ENCODE peak calls at places on chromosomes 12 and 14, in five cellular contexts. Z is K562, F is GM12892, X is GM12878, B is HepG2. O is an unnamed sample.

GRCh38 chr12:65695077-65695865 is 129.0 kb upstream of the HMGA2 start:
- DNase-seq in Z (no peak), F (no peak), X (no peak), B (peak), O (no peak)

GRCh38 chr14:33847066-33847465 is 103.8 kb downstream of the EGLN3 start:
- DNase-seq in Z (no peak), F (no peak), X (no peak), B (no peak), O (no peak)

GRCh38 chr14:50741571-50741970 is 73.5 kb upstream of the SAV1 start:
- DNase-seq in Z (no peak), F (no peak), X (no peak), B (no peak), O (no peak)

GRCh38 chr12:54009171-54010052 is 627 bp downstream of the HOXC8 start:
- DNase-seq in Z (no peak), F (no peak), X (no peak), B (no peak), O (no peak)

GRCh38 chr14:58465425-58465824 is 37.9 kb downstream of the KIAA0586 start:
- DNase-seq in Z (no peak), F (no peak), X (no peak), B (peak), O (no peak)

GRCh38 chr12:120799417-120800045 is 73.9 kb downstream of the ACADS start:
- DNase-seq in Z (no peak), F (no peak), X (peak), B (peak), O (no peak)

GRCh38 chr12:51905507-51906438 is 1.5 kb upstream of the ACVRL1 start:
- DNase-seq in Z (peak), F (no peak), X (no peak), B (no peak), O (no peak)

GRCh38 chr14:54435500-54435981 is 5.6 kb downstream of the CNIH1 start:
- DNase-seq in Z (peak), F (no peak), X (no peak), B (no peak), O (no peak)

GRCh38 chr14:81400852-81401251 is 728 bp upstream of the STON2 start:
- DNase-seq in Z (no peak), F (no peak), X (no peak), B (no peak), O (no peak)

GRCh38 chr12:102824218-102824835 is 92.7 kb downstream of the PAH start:
- DNase-seq in Z (peak), F (no peak), X (no peak), B (peak), O (peak)

GRCh38 chr14:69355955-69356321 is 42.2 kb downstream of the ERH start:
- DNase-seq in Z (no peak), F (no peak), X (no peak), B (no peak), O (no peak)

GRCh38 chr12:32926963-32927362 is 30.4 kb upstream of the PKP2 start:
- DNase-seq in Z (no peak), F (no peak), X (no peak), B (no peak), O (no peak)

GRCh38 chr14:62443796-62444195 is 601.5 kb downstream of the KCNH5 start:
- DNase-seq in Z (no peak), F (no peak), X (no peak), B (no peak), O (no peak)

GRCh38 chr14:34086358-34086757 is 135.5 kb upstream of the EGLN3 start:
- DNase-seq in Z (no peak), F (no peak), X (no peak), B (no peak), O (no peak)

GRCh38 chr12:32273712-32274111 is 125.6 kb upstream of the FGD4 start:
- DNase-seq in Z (no peak), F (peak), X (no peak), B (no peak), O (no peak)

GRCh38 chr14:75460402-75460801 is 32.6 kb downstream of the JDP2 start:
- DNase-seq in Z (no peak), F (no peak), X (no peak), B (no peak), O (no peak)

GRCh38 chr12:5691943-5692342 is 253.1 kb downstream of the ANO2 start:
- DNase-seq in Z (no peak), F (no peak), X (no peak), B (no peak), O (no peak)
- TF ChIP-seq TAF1 in Z (no peak), F (no peak), X (no peak), B (no peak), O (no peak)

GRCh38 chr12:56804684-56805083 is 41.6 kb downstream of the HSD17B6 start:
- DNase-seq in Z (no peak), F (no peak), X (no peak), B (no peak), O (no peak)
- TF ChIP-seq POLR2A in Z (no peak), F (no peak), X (no peak), B (no peak), O (no peak)

GRCh38 chr14:23066855-23067744 is 9.8 kb upstream of the CDH24 start:
- DNase-seq in Z (no peak), F (no peak), X (no peak), B (no peak), O (no peak)
- TF ChIP-seq TAF1 in Z (no peak), F (no peak), X (no peak), B (no peak), O (no peak)

GRCh38 chr12:123097521-123098084 is 53.3 kb downstream of the PITPNM2 start:
- DNase-seq in Z (no peak), F (no peak), X (no peak), B (no peak), O (no peak)
- TF ChIP-seq POLR2A in Z (no peak), F (no peak), X (no peak), B (no peak), O (no peak)

GRCh38 chr14:21537088-21537424 is 10.9 kb upstream of the SALL2 start:
- DNase-seq in Z (no peak), F (no peak), X (no peak), B (no peak), O (no peak)
- TF ChIP-seq TAF1 in Z (no peak), F (no peak), X (no peak), B (no peak), O (no peak)

O was measured in GM12891.